ENCODE peak calls at places on chromosomes 5 and 9, in nine cellular contexts. F is Karpas-422, O is H7, G is transverse colon, V is right atrium auricular region, R is kidney epithelial cell, Q is GM23248, B is NT2/D1, Y is fibroblast of lung. S is an unnamed sample. For H3K27me3, the result is how much of the 10 kb centered on the place peaks cover.

GRCh38 chr5:36713541-36713940 is 107.1 kb downstream of the SLC1A3 start:
- DNase-seq in F (no peak), O (no peak), G (no peak), V (no peak), R (no peak), Q (no peak), B (no peak), Y (no peak), S (no peak)

GRCh38 chr9:136171801-136172411 is 33.0 kb downstream of the LHX3 start:
- DNase-seq in F (no peak), O (no peak), G (no peak), V (no peak), R (no peak), Q (no peak), B (no peak), Y (no peak), S (no peak)

GRCh38 chr5:149153751-149154610 is 12.7 kb downstream of the ABLIM3 start:
- DNase-seq in F (peak), O (no peak), G (no peak), V (peak), R (no peak), Q (peak), B (no peak), Y (peak), S (no peak)

GRCh38 chr5:73812962-73813588 is 187.1 kb downstream of the ARHGEF28 start:
- DNase-seq in F (no peak), O (no peak), G (peak), V (no peak), R (peak), Q (no peak), B (no peak), Y (no peak), S (no peak)

GRCh38 chr5:120765189-120765588 is 301.1 kb downstream of the PRR16 start:
- DNase-seq in F (no peak), O (no peak), G (no peak), V (no peak), R (no peak), Q (peak), B (no peak), Y (peak), S (no peak)

GRCh38 chr9:127776195-127776918 is 2.1 kb downstream of the SH2D3C start:
- DNase-seq in F (peak), O (peak), G (peak), V (no peak), R (no peak), Q (no peak), B (peak), Y (no peak), S (peak)

GRCh38 chr9:12464910-12465512 is 228.2 kb upstream of the TYRP1 start:
- DNase-seq in F (peak), O (peak), G (no peak), V (no peak), R (no peak), Q (peak), B (peak), Y (peak), S (no peak)

GRCh38 chr5:76099756-76100155 is 16.6 kb downstream of the SV2C start:
- DNase-seq in F (no peak), O (no peak), G (no peak), V (no peak), R (no peak), Q (no peak), B (no peak), Y (no peak), S (no peak)

GRCh38 chr9:127567119-127567897 is 44.8 kb upstream of the STXBP1 start:
- DNase-seq in F (no peak), O (peak), G (peak), V (peak), R (no peak), Q (peak), B (no peak), Y (no peak), S (peak)

GRCh38 chr5:136016945-136017530 is 11.8 kb upstream of the TGFBI start:
- DNase-seq in F (no peak), O (no peak), G (no peak), V (no peak), R (peak), Q (peak), B (no peak), Y (peak), S (no peak)

GRCh38 chr5:97986069-97986468 is 787.4 kb upstream of the RGMB start:
- DNase-seq in F (no peak), O (peak), G (no peak), V (no peak), R (no peak), Q (peak), B (peak), Y (peak), S (no peak)

GRCh38 chr5:75363726-75364495 is 26.9 kb downstream of the HMGCR start:
- DNase-seq in F (no peak), O (no peak), G (peak), V (no peak), R (no peak), Q (no peak), B (no peak), Y (no peak), S (no peak)

GRCh38 chr9:133523096-133523495 is 1.7 kb downstream of the MYMK start:
- DNase-seq in F (no peak), O (no peak), G (no peak), V (no peak), R (no peak), Q (no peak), B (no peak), Y (no peak), S (peak)

GRCh38 chr5:172417130-172417802 is 37.1 kb downstream of the SH3PXD2B start:
- DNase-seq in F (no peak), O (no peak), G (no peak), V (no peak), R (no peak), Q (peak), B (no peak), Y (no peak), S (no peak)

GRCh38 chr5:1319436-1320343 is 24.8 kb upstream of the TERT start:
- DNase-seq in F (no peak), O (no peak), G (no peak), V (no peak), R (no peak), Q (no peak), B (no peak), Y (no peak), S (peak)

GRCh38 chr9:25350011-25350410 is 328.2 kb downstream of the TUSC1 start:
- DNase-seq in F (peak), O (no peak), G (no peak), V (no peak), R (no peak), Q (peak), B (no peak), Y (no peak), S (no peak)

GRCh38 chr5:152329191-152329590 is 75.9 kb downstream of the NMUR2 start:
- DNase-seq in F (no peak), O (no peak), G (no peak), V (no peak), R (no peak), Q (no peak), B (no peak), Y (no peak), S (no peak)

GRCh38 chr9:77839459-77840140 is 191.5 kb upstream of the GNA14 start:
- DNase-seq in F (no peak), O (no peak), G (no peak), V (no peak), R (no peak), Q (peak), B (no peak), Y (peak), S (no peak)

GRCh38 chr5:33817301-33817700 is 74.5 kb downstream of the ADAMTS12 start:
- DNase-seq in F (no peak), O (no peak), G (no peak), V (no peak), R (no peak), Q (no peak), B (no peak), Y (no peak), S (no peak)

GRCh38 chr5:16741007-16741406 is 124.2 kb upstream of the RETREG1 start:
- DNase-seq in F (no peak), O (no peak), G (no peak), V (no peak), R (no peak), Q (peak), B (no peak), Y (peak), S (no peak)

GRCh38 chr5:64458948-64459347 is 46.9 kb upstream of the RGS7BP start:
- DNase-seq in F (no peak), O (no peak), G (no peak), V (no peak), R (no peak), Q (no peak), B (no peak), Y (no peak), S (no peak)

GRCh38 chr9:3478549-3478953 is 47.2 kb downstream of the RFX3 start:
- DNase-seq in F (peak), O (no peak), G (no peak), V (no peak), R (no peak), Q (peak), B (no peak), Y (no peak), S (no peak)

GRCh38 chr5:96209829-96210228 is 223.2 kb downstream of the PCSK1 start:
- DNase-seq in F (no peak), O (no peak), G (no peak), V (no peak), R (no peak), Q (peak), B (no peak), Y (peak), S (no peak)

GRCh38 chr5:127076730-127077129 is 3.4 kb upstream of the C5orf63 start:
- DNase-seq in F (no peak), O (peak), G (no peak), V (no peak), R (no peak), Q (peak), B (no peak), Y (peak), S (no peak)

GRCh38 chr5:122295138-122295537 is 16.9 kb upstream of the SNCAIP start:
- DNase-seq in F (peak), O (peak), G (no peak), V (no peak), R (no peak), Q (peak), B (no peak), Y (no peak), S (no peak)

GRCh38 chr5:102901821-102902448 is 146.8 kb downstream of the PAM start:
- DNase-seq in F (no peak), O (no peak), G (no peak), V (no peak), R (no peak), Q (peak), B (no peak), Y (no peak), S (no peak)

GRCh38 chr5:38249286-38249685 is 9.1 kb upstream of the EGFLAM start:
- DNase-seq in F (no peak), O (no peak), G (no peak), V (no peak), R (no peak), Q (peak), B (no peak), Y (no peak), S (no peak)

GRCh38 chr5:181198106-181198685 is 6.8 kb downstream of the TRIM7 start:
- DNase-seq in F (no peak), O (no peak), G (no peak), V (no peak), R (no peak), Q (no peak), B (no peak), Y (no peak), S (no peak)

GRCh38 chr5:177327539-177328522 is 16.1 kb upstream of the MXD3 start:
- DNase-seq in F (no peak), O (peak), G (no peak), V (no peak), R (peak), Q (peak), B (no peak), Y (peak), S (peak)

GRCh38 chr9:113763429-113763828 is 112.7 kb upstream of the ZNF618 start:
- DNase-seq in F (no peak), O (no peak), G (no peak), V (no peak), R (no peak), Q (no peak), B (no peak), Y (no peak), S (no peak)

GRCh38 chr9:113770396-113770795 is 105.7 kb upstream of the ZNF618 start:
- DNase-seq in F (no peak), O (no peak), G (no peak), V (no peak), R (no peak), Q (no peak), B (no peak), Y (peak), S (no peak)

DNA sequence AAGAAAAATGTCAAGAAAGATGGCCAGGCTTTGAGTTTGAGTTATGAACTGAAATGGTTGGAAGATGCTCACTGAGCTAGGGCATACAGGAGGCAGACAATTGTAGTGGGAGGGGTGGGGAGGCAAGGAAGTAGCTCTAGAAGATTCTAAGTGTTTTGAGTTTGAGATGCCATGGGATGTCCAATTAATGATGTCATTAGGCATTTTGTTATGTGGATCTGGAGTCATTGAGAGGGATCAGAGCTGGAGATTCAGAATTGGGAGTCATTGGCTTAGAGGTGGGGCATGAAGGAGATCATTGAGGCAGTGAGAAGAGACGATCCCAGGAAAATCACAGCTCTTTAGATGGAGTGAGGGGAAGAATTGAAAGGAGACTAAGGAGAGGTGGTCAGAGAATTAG is 111.5 kb upstream of the ZNF618 start:
- DNase-seq in F (no peak), O (no peak), G (no peak), V (no peak), R (no peak), Q (no peak), B (no peak), Y (no peak), S (no peak)
- H3K27me3 ChIP-seq in F (under half), O (under half), G (under half), V (under half), R (under half), Q (half or more), B (under half), Y (under half), S (under half)

GRCh38 chr5:93593476-93594060 is 10.5 kb downstream of the NR2F1 start:
- DNase-seq in F (no peak), O (peak), G (no peak), V (no peak), R (no peak), Q (no peak), B (no peak), Y (no peak), S (peak)
- H3K27me3 ChIP-seq in F (under half), O (half or more), G (half or more), V (under half), R (under half), Q (under half), B (half or more), Y (under half), S (half or more)

DNA sequence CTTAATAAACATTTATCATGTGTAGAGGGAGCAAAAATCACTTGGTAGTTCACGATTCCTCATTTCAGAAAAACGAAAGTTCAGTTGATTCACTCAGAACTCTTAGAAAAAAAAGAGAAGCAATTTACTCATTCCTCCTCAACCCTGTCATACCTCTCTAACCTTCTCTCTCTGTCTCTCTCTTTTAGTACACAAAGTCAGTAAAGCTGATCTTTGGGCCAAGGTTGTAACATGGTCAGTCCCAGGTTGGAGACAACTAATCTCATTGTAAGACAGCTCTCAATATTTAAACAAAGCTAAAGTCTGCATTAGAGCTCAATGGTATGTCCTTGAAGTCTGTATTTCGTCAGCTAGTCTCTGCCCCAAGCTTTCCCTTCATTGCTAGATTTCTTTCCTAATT is 138.1 kb downstream of the GPBP1 start:
- DNase-seq in F (no peak), O (no peak), G (no peak), V (no peak), R (no peak), Q (no peak), B (no peak), Y (no peak), S (no peak)
- H3K27me3 ChIP-seq in F (under half), O (under half), G (under half), V (under half), R (under half), Q (under half), B (under half), Y (under half), S (under half)

DNA sequence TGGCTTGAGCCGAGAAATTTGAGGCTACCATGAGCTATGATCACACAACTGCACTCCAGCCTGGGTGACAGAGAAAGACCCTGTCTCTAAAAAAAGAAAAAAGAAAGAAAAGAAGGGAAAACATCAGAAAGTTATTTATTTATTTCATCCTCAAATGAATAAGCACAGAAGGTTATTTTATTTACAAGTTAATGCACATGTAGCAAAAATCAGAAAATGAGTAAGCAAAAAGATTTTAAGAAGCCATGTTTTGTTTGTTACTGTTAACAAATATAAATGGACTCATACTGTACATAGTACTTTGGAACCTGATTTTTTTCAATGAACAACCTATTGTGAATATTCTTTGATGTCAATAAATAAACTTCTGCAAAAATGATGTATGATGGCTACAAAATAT is 47.2 kb downstream of the NRG2 start:
- DNase-seq in F (no peak), O (no peak), G (no peak), V (no peak), R (no peak), Q (no peak), B (no peak), Y (no peak), S (no peak)
- H3K27me3 ChIP-seq in F (under half), O (under half), G (under half), V (under half), R (under half), Q (half or more), B (under half), Y (under half), S (under half)

DNA sequence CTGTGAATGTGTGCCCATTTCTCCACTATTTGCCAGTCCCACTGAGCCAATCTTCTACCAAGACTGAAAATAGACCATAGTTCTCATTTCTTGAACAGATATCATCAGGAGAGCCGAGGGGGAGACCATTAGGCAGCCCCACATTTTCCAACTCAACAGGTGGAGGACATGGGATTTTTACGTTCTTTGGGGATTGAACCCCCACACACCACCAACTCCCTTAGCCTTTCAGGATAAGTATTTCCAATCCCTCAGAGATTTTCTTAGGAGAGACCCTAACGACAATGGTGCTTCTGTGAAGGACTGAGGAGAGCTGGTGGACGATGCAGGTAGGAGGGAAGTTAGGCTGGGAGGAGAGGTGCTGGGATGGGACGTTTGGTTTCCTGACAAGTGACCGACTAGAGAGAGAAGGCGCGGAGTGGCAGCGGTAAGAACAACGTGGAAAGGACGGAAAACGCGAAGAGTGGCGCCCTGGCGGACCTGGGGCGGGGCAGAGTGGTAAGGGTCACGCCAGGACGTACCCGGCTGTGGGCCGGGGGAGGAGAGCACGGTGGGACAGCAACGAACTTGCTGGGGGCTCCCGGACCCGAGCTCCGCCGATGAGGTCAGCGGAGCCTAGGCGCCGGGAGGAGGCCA is 681 bp upstream of the CHSY3 start:
- DNase-seq in F (no peak), O (no peak), G (no peak), V (no peak), R (no peak), Q (no peak), B (no peak), Y (no peak), S (no peak)
- H3K27me3 ChIP-seq in F (under half), O (under half), G (half or more), V (under half), R (under half), Q (under half), B (under half), Y (under half), S (under half)

DNA sequence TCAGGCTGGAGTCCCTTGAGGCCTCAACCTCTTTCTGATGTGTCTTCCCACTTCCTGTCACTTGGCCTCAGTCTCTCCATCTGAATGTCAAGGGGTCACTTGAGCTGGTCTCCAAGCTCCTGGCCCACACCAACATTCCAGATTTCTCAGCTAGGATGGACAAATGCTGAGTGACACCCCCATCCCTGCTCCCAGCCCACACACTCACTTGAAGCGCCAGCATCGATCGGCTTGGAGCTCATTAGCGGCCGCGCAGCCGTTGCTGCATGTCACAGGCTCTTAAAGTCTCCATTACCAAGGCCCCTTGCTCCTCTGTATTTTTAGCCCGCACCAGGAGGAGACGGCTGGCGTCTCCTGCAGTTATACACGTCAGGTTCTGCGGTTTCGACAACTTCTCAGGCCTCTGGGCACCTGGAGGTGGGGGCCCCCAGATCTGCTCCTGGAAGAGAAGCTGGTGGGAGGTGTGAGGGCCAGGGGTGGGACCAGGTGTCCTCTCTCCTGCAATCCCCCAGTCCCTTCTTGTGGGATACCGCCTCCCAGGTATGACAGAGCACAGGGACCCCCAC is 33.4 kb upstream of the ARAP3 start:
- DNase-seq in F (no peak), O (peak), G (no peak), V (no peak), R (no peak), Q (no peak), B (no peak), Y (no peak), S (no peak)
- H3K27me3 ChIP-seq in F (under half), O (under half), G (under half), V (under half), R (under half), Q (under half), B (under half), Y (under half), S (under half)

GRCh38 chr5:174086751-174087150 is 41.2 kb downstream of the NSG2 start:
- DNase-seq in F (no peak), O (no peak), G (no peak), V (no peak), R (no peak), Q (no peak), B (no peak), Y (no peak), S (no peak)

GRCh38 chr5:174091006-174091578 is 45.6 kb downstream of the NSG2 start:
- DNase-seq in F (no peak), O (no peak), G (no peak), V (no peak), R (no peak), Q (no peak), B (no peak), Y (no peak), S (no peak)

GRCh38 chr5:174090147-174090546 is 44.6 kb downstream of the NSG2 start:
- DNase-seq in F (no peak), O (no peak), G (no peak), V (no peak), R (no peak), Q (no peak), B (no peak), Y (no peak), S (no peak)

GRCh38 chr5:174084691-174085154 is 39.2 kb downstream of the NSG2 start:
- DNase-seq in F (no peak), O (no peak), G (no peak), V (no peak), R (no peak), Q (no peak), B (no peak), Y (no peak), S (no peak)

GRCh38 chr5:174087783-174088182 is 42.3 kb downstream of the NSG2 start:
- DNase-seq in F (no peak), O (no peak), G (no peak), V (no peak), R (no peak), Q (no peak), B (no peak), Y (no peak), S (no peak)
- H3K27me3 ChIP-seq in F (under half), O (under half), G (under half), V (under half), R (under half), Q (under half), B (under half), Y (under half), S (under half)

S was measured in left lung.